ENCODE peak calls at places on chromosomes 16 and 17, in six cellular contexts. V is IMR-90, Z is H9, E is mesendoderm, D is H1, T is neuronal stem cell. Y is an unnamed sample.

GRCh38 chr17:73013816-73014663 is 78.4 kb downstream of the SLC39A11 start:
- DNase-seq in Z (no peak), V (peak; percentile 24), E (peak; percentile 66), D (no peak), T (no peak), Y (peak; percentile 16)

GRCh38 chr16:29645699-29646187 is 17.3 kb upstream of the SPN start:
- DNase-seq in V (no peak), Z (no peak), T (no peak), E (peak; percentile 84), D (no peak), Y (no peak)

GRCh38 chr16:983044-984030 is 1.8 kb downstream of the SOX8 start:
- DNase-seq in T (no peak), V (no peak), E (no peak), Z (no peak), D (no peak), Y (no peak)

GRCh38 chr17:48502901-48503300 is 27.9 kb downstream of the HOXB1 start:
- DNase-seq in E (no peak), Z (no peak), V (no peak), D (no peak), T (no peak), Y (no peak)

GRCh38 chr16:63806794-63807506 is 1314.9 kb downstream of the CDH11 start:
- DNase-seq in T (no peak), V (no peak), D (no peak), Z (no peak), E (no peak), Y (no peak)

GRCh38 chr17:41392278-41392677 is 5.1 kb downstream of the KRT31 start:
- DNase-seq in T (no peak), D (no peak), V (peak; percentile 74), Z (no peak), E (no peak), Y (no peak)

GRCh38 chr17:82438401-82439193 is 12.0 kb downstream of the CYBC1 start:
- DNase-seq in V (no peak), T (no peak), D (no peak), E (no peak), Z (no peak), Y (no peak)

GRCh38 chr16:88785106-88785924 is at the start of gene PIEZO1:
- DNase-seq in D (no peak), Z (no peak), E (peak; percentile 46), T (no peak), V (peak; percentile 52), Y (peak; percentile 73)

GRCh38 chr17:50139185-50139783 is 9.3 kb upstream of the SAMD14 start:
- DNase-seq in V (no peak), T (no peak), E (no peak), Z (no peak), D (no peak), Y (no peak)

GRCh38 chr17:13311301-13311700 is 290.4 kb downstream of the HS3ST3A1 start:
- DNase-seq in V (peak; percentile 12), D (no peak), T (no peak), Z (no peak), E (no peak), Y (peak; percentile 50)

GRCh38 chr16:57539072-57539796 is 2.9 kb upstream of the CCDC102A start:
- DNase-seq in D (no peak), T (no peak), V (no peak), Z (no peak), E (no peak), Y (no peak)

GRCh38 chr16:24986512-24987303 is 28.5 kb downstream of the ARHGAP17 start:
- DNase-seq in T (no peak), Z (no peak), E (no peak), V (peak; percentile 88), D (no peak), Y (peak; percentile 94)

GRCh38 chr16:89361756-89362155 is 128.6 kb downstream of the ANKRD11 start:
- DNase-seq in D (no peak), E (no peak), T (no peak), Z (no peak), V (no peak), Y (no peak)

GRCh38 chr16:88541831-88542230 is 28.4 kb upstream of the ZC3H18 start:
- DNase-seq in Z (no peak), D (no peak), T (no peak), E (peak; percentile 63), V (no peak), Y (no peak)

GRCh38 chr16:2458887-2459646 is 842 bp upstream of the TEDC2 start:
- DNase-seq in Z (peak; percentile 52), E (no peak), V (no peak), T (no peak), D (peak; percentile 57), Y (no peak)

GRCh38 chr16:27229891-27230470 is 26.7 kb downstream of the KDM8 start:
- DNase-seq in V (no peak), E (no peak), Z (no peak), D (no peak), T (no peak), Y (no peak)

GRCh38 chr16:10969615-10970014 is 25.3 kb downstream of the CLEC16A start:
- DNase-seq in T (no peak), D (no peak), E (no peak), Z (no peak), V (no peak), Y (no peak)

GRCh38 chr16:56807011-56807675 is 57.9 kb upstream of the SLC12A3 start:
- DNase-seq in E (peak; percentile 82), T (no peak), V (peak; percentile 84), D (no peak), Z (no peak), Y (peak; percentile 85)

DNA sequence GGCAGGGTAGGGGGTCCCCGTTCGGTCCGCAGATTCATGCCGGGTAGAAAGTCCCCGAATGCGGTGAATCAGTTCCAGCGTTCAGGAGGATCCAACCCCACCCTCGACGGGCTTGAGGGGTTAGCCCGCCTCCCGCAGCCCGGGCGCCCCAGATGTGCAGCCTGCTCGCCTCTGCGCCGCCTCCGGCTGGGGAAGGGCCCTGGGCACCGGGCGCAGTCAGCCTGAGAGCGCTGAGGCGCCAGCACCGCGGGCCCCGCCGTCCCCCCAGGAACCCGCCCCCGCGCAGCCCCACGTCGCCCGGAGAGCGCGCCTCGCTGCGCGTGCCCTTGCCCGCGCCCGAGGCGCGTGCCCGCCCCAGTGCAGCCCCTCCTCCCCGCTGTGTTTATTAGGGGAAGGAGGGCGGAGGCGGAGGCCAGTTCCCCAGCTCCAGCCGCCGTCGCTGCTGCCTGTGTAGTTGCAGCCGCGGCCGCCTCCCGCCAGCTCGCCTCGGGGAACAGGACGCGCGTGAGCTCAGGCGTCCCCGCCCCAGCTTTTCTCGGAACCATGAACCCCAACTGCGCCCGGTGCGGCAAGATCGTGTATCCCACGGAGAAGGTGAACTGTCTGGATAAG is at the start of gene LASP1:
- DNase-seq in Z (no peak), V (peak; percentile 87), D (peak; percentile 84), T (peak; percentile 83), E (peak; percentile 92), Y (peak; percentile 89)
- H3K18ac ChIP-seq in Z (peak within 1 kb of the TSS; percentile 85), V (peak within 1 kb of the TSS; percentile 83), D (peak within 1 kb of the TSS; percentile 84), T (peak within 1 kb of the TSS; percentile 100), E (peak within 1 kb of the TSS; percentile 96), Y (peak within 1 kb of the TSS; percentile 99)

GRCh38 chr16:71327720-71328119 is 30.8 kb upstream of the CALB2 start:
- DNase-seq in E (no peak), Z (no peak), T (no peak), D (no peak), V (no peak), Y (no peak)
- H3K27ac ChIP-seq in E (no peak overlapping the region), Z (no peak overlapping the region), T (no peak overlapping the region), D (no peak overlapping the region), V (no peak overlapping the region), Y (no peak overlapping the region)

GRCh38 chr16:51134269-51134812 is 16.7 kb downstream of the SALL1 start:
- DNase-seq in E (peak; percentile 71), Z (peak; percentile 62), V (no peak), D (peak; percentile 77), T (no peak), Y (no peak)
- H3K18ac ChIP-seq in E (peak overlapping the region; percentile 19), Z (no peak overlapping the region), V (no peak overlapping the region), D (peak overlapping the region; percentile 51), T (peak overlapping the region; percentile 95), Y (peak overlapping the region; percentile 57)

GRCh38 chr17:58415371-58416055 is 1.8 kb downstream of the RNF43 start:
- DNase-seq in D (no peak), T (no peak), V (no peak), E (peak; percentile 20), Z (peak; percentile 68), Y (no peak)

GRCh38 chr17:58416396-58416795 is 938 bp downstream of the RNF43 start:
- DNase-seq in Z (no peak), D (no peak), V (no peak), E (no peak), T (no peak), Y (no peak)

GRCh38 chr17:58413684-58414083 is 3.6 kb downstream of the RNF43 start:
- DNase-seq in E (no peak), T (no peak), Z (no peak), D (no peak), V (no peak), Y (no peak)

GRCh38 chr17:58412910-58413630 is 4.3 kb downstream of the RNF43 start:
- DNase-seq in E (no peak), V (peak; percentile 9), T (no peak), Z (no peak), D (no peak), Y (peak; percentile 25)

DNA sequence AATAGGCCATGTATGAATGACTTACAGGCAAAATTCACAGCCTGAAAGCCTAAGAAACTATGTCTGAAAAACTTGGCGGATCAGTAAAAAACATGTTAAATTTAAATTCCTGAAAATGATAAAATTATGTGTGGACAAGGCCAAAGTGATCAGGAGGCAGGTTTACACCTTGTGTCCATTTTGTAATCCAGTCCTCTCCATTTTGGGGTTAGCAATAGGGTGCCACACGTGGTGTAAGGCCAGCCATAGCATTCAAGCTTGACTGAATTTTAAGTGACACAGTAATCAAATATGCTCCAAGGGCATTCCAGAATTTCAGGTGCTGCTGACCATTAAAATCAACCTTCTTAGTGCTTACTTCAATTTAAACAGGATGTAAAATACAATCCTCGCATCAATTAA is 2.7 kb downstream of the RNF43 start:
- DNase-seq in T (no peak), D (no peak), E (no peak), V (no peak), Z (no peak), Y (no peak)
- H3K27ac ChIP-seq in T (no peak overlapping the region), D (no peak overlapping the region), E (no peak overlapping the region), V (no peak overlapping the region), Z (no peak overlapping the region), Y (no peak overlapping the region)

DNA sequence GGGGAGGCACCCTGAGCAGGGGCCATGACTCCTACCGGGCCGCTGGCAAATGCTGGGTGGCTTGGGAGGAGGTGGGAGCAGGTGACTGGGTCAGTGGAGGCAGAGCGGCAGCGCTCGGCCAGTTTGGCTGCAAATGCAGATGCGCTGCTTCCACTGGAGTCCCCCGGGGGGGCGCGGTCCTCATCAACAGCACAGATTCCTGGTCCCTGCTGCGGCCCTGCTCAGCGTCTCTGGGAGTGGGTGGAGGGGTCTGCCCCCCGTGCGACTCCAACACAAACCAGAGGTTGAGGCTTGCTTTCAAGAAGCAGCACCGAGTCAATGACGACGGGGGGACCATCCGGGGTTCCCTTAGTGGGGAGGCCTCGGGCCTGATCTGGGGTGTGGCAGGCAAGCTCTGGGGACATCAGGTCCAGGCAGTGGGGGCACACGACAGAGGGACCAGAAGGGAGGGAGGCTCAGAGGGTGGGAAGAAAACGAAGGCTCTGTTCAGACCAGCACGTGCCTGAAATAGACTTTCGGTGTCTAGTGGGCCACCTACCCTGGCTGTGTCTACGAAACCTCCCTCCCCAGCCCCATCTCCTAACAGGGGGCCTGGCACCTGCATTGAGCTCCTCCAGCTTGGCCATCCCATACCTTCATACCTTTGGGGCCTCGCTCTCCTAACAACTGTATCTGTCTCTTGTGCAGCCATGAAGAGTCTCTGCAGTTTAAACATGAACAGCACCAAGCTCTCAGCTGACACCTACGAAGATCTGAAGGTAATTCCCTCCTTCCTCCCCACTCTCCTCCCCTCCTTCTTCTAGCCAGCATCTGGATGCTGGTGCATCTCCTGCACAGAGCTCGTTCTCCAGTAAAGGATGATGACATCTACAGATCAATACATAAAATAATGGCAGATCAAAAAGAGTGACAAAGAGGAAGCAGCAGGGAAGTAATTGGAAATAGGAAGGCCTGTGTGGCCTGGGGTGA is 72.5 kb upstream of the PLCG2 start:
- DNase-seq in T (no peak), Z (no peak), V (no peak), E (no peak), D (no peak), Y (no peak)
- H3K18ac ChIP-seq in T (no peak overlapping the region), Z (no peak overlapping the region), V (no peak overlapping the region), E (no peak overlapping the region), D (no peak overlapping the region), Y (no peak overlapping the region)